ENCODE peak calls at places on chromosome 7, in seven cellular contexts. One of them, this sample, is unnamed.

GRCh38 chr7:86282014-86282682 is 361.6 kb upstream of the GRM3 start:
- DNase-seq in fibroblast of lung: no peak
- DNase-seq in foreskin fibroblast: no peak
- DNase-seq in prostate gland: no peak
- DNase-seq in left ventricle myocardium inferior: no peak
- DNase-seq in bronchial epithelial cell: no peak
- DNase-seq in cardiac muscle cell: no peak
- DNase-seq in this sample: no peak

GRCh38 chr7:1964913-1965578 is 267.7 kb downstream of the MAD1L1 start:
- DNase-seq in cardiac muscle cell: no peak
- DNase-seq in bronchial epithelial cell: no peak
- DNase-seq in left ventricle myocardium inferior: peak; percentile 9
- DNase-seq in fibroblast of lung: no peak
- DNase-seq in foreskin fibroblast: no peak
- DNase-seq in prostate gland: no peak
- DNase-seq in this sample: no peak

GRCh38 chr7:112495820-112496462 is 15.2 kb downstream of the LSMEM1 start:
- DNase-seq in prostate gland: peak; percentile 69
- DNase-seq in bronchial epithelial cell: peak; percentile 71
- DNase-seq in cardiac muscle cell: peak; percentile 67
- DNase-seq in left ventricle myocardium inferior: peak; percentile 20
- DNase-seq in foreskin fibroblast: peak; percentile 60
- DNase-seq in fibroblast of lung: peak; percentile 55
- DNase-seq in this sample: peak; percentile 18

GRCh38 chr7:139808846-139809442 is 20.1 kb upstream of the TBXAS1 start:
- DNase-seq in cardiac muscle cell: no peak
- DNase-seq in prostate gland: no peak
- DNase-seq in bronchial epithelial cell: peak; percentile 74
- DNase-seq in fibroblast of lung: no peak
- DNase-seq in foreskin fibroblast: no peak
- DNase-seq in left ventricle myocardium inferior: no peak
- DNase-seq in this sample: no peak

GRCh38 chr7:24018331-24018730 is 265.7 kb upstream of the NPY start:
- DNase-seq in foreskin fibroblast: no peak
- DNase-seq in left ventricle myocardium inferior: no peak
- DNase-seq in prostate gland: no peak
- DNase-seq in fibroblast of lung: no peak
- DNase-seq in cardiac muscle cell: no peak
- DNase-seq in bronchial epithelial cell: no peak
- DNase-seq in this sample: no peak

GRCh38 chr7:76047305-76047810 is 442 bp downstream of the STYXL1 start:
- DNase-seq in left ventricle myocardium inferior: no peak
- DNase-seq in prostate gland: no peak
- DNase-seq in foreskin fibroblast: no peak
- DNase-seq in bronchial epithelial cell: peak; percentile 8
- DNase-seq in cardiac muscle cell: no peak
- DNase-seq in fibroblast of lung: no peak
- DNase-seq in this sample: no peak

GRCh38 chr7:122219253-122219865 is 75.3 kb upstream of the AASS start:
- DNase-seq in left ventricle myocardium inferior: no peak
- DNase-seq in bronchial epithelial cell: peak; percentile 42
- DNase-seq in cardiac muscle cell: peak; percentile 32
- DNase-seq in foreskin fibroblast: peak; percentile 2
- DNase-seq in fibroblast of lung: no peak
- DNase-seq in prostate gland: no peak
- DNase-seq in this sample: no peak

GRCh38 chr7:39616138-39616537 is 7.2 kb upstream of the RALA start:
- DNase-seq in left ventricle myocardium inferior: no peak
- DNase-seq in cardiac muscle cell: no peak
- DNase-seq in fibroblast of lung: peak; percentile 75
- DNase-seq in bronchial epithelial cell: peak; percentile 66
- DNase-seq in prostate gland: no peak
- DNase-seq in foreskin fibroblast: no peak
- DNase-seq in this sample: no peak

GRCh38 chr7:81267508-81267907 is 348.7 kb upstream of the SEMA3C start:
- DNase-seq in cardiac muscle cell: no peak
- DNase-seq in foreskin fibroblast: no peak
- DNase-seq in fibroblast of lung: peak; percentile 85
- DNase-seq in bronchial epithelial cell: peak; percentile 98
- DNase-seq in left ventricle myocardium inferior: no peak
- DNase-seq in prostate gland: no peak
- DNase-seq in this sample: no peak

GRCh38 chr7:154698726-154699291 is 304.1 kb downstream of the PAXIP1 start:
- DNase-seq in left ventricle myocardium inferior: no peak
- DNase-seq in cardiac muscle cell: peak; percentile 44
- DNase-seq in bronchial epithelial cell: no peak
- DNase-seq in prostate gland: no peak
- DNase-seq in foreskin fibroblast: no peak
- DNase-seq in fibroblast of lung: peak; percentile 14
- DNase-seq in this sample: peak; percentile 49
- TF ChIP-seq CTCF in left ventricle myocardium inferior: no peak
- TF ChIP-seq CTCF in cardiac muscle cell: no peak
- TF ChIP-seq CTCF in bronchial epithelial cell: no peak
- TF ChIP-seq CTCF in prostate gland: no peak
- TF ChIP-seq CTCF in foreskin fibroblast: no peak
- TF ChIP-seq CTCF in fibroblast of lung: no peak
- TF ChIP-seq CTCF in this sample: peak; percentile 66

GRCh38 chr7:103524042-103524907 is 78.3 kb upstream of the SLC26A5 start:
- DNase-seq in foreskin fibroblast: peak; percentile 10
- DNase-seq in bronchial epithelial cell: peak; percentile 39
- DNase-seq in fibroblast of lung: peak; percentile 37
- DNase-seq in prostate gland: no peak
- DNase-seq in left ventricle myocardium inferior: no peak
- DNase-seq in cardiac muscle cell: peak; percentile 40
- DNase-seq in this sample: no peak
- TF ChIP-seq CTCF in foreskin fibroblast: peak; percentile 40
- TF ChIP-seq CTCF in bronchial epithelial cell: peak; percentile 29
- TF ChIP-seq CTCF in fibroblast of lung: peak; percentile 55
- TF ChIP-seq CTCF in prostate gland: no peak
- TF ChIP-seq CTCF in left ventricle myocardium inferior: peak; percentile 48
- TF ChIP-seq CTCF in cardiac muscle cell: peak; percentile 50
- TF ChIP-seq CTCF in this sample: no peak

GRCh38 chr7:90211391-90212148 is at the start of gene STEAP2:
- DNase-seq in cardiac muscle cell: peak; percentile 92
- DNase-seq in bronchial epithelial cell: peak; percentile 75
- DNase-seq in left ventricle myocardium inferior: peak; percentile 88
- DNase-seq in foreskin fibroblast: peak; percentile 95
- DNase-seq in prostate gland: peak; percentile 90
- DNase-seq in fibroblast of lung: peak; percentile 95
- DNase-seq in this sample: peak; percentile 91
- TF ChIP-seq CTCF in cardiac muscle cell: peak; percentile 67
- TF ChIP-seq CTCF in bronchial epithelial cell: peak; percentile 79
- TF ChIP-seq CTCF in left ventricle myocardium inferior: peak; percentile 73
- TF ChIP-seq CTCF in foreskin fibroblast: peak; percentile 77
- TF ChIP-seq CTCF in prostate gland: peak; percentile 72
- TF ChIP-seq CTCF in fibroblast of lung: peak; percentile 59
- TF ChIP-seq CTCF in this sample: peak; percentile 44

GRCh38 chr7:113824117-113824823 is 94.5 kb downstream of the PPP1R3A start:
- DNase-seq in foreskin fibroblast: no peak
- DNase-seq in bronchial epithelial cell: peak; percentile 23
- DNase-seq in cardiac muscle cell: no peak
- DNase-seq in fibroblast of lung: peak; percentile 12
- DNase-seq in prostate gland: no peak
- DNase-seq in left ventricle myocardium inferior: no peak
- DNase-seq in this sample: no peak

GRCh38 chr7:113828581-113828980 is 90.2 kb downstream of the PPP1R3A start:
- DNase-seq in prostate gland: no peak
- DNase-seq in foreskin fibroblast: no peak
- DNase-seq in bronchial epithelial cell: no peak
- DNase-seq in cardiac muscle cell: no peak
- DNase-seq in fibroblast of lung: no peak
- DNase-seq in left ventricle myocardium inferior: no peak
- DNase-seq in this sample: no peak

GRCh38 chr7:113831509-113831908 is 87.3 kb downstream of the PPP1R3A start:
- DNase-seq in foreskin fibroblast: no peak
- DNase-seq in left ventricle myocardium inferior: no peak
- DNase-seq in prostate gland: no peak
- DNase-seq in bronchial epithelial cell: peak; percentile 46
- DNase-seq in fibroblast of lung: no peak
- DNase-seq in cardiac muscle cell: no peak
- DNase-seq in this sample: no peak

DNA sequence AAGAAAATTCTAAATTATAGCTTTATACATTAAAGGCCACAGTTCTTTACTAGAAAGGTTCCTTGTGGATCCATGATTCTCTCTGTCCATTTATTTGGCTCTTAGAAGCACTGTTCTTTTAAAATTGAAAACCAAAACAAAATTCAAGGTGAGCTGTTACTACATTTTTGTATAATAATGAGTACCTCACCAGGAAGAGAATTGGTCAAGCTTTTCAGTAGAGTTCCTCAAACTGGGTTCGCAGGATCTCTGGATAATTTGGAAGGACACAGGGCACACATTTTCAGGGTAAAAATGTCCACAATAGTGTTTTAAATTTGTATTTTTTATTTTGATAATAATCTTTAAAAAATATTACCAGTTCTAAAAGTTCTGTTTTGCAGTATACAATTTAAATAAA is 93.0 kb downstream of the PPP1R3A start:
- DNase-seq in fibroblast of lung: no peak
- DNase-seq in foreskin fibroblast: no peak
- DNase-seq in left ventricle myocardium inferior: no peak
- DNase-seq in cardiac muscle cell: no peak
- DNase-seq in prostate gland: no peak
- DNase-seq in bronchial epithelial cell: no peak
- DNase-seq in this sample: no peak
- TF ChIP-seq CTCF in fibroblast of lung: no peak
- TF ChIP-seq CTCF in foreskin fibroblast: no peak
- TF ChIP-seq CTCF in left ventricle myocardium inferior: no peak
- TF ChIP-seq CTCF in cardiac muscle cell: no peak
- TF ChIP-seq CTCF in prostate gland: no peak
- TF ChIP-seq CTCF in bronchial epithelial cell: no peak
- TF ChIP-seq CTCF in this sample: no peak

This sample was measured in endothelial cell.